ENCODE peak calls at places on chromosomes 6 and 20, in six cellular contexts. N, W, E, M, F and L are unnamed samples.

GRCh38 chr20:32524871-32525501 is 60.1 kb downstream of the NOL4L start:
- DNase-seq in N (no peak), W (no peak), E (no peak), M (peak), F (no peak), L (no peak)

GRCh38 chr6:154614641-154615040 is 104.2 kb upstream of the CNKSR3 start:
- DNase-seq in N (no peak), W (no peak), E (no peak), M (no peak), F (no peak), L (no peak)

GRCh38 chr6:105452924-105453756 is 50.3 kb upstream of the PREP start:
- DNase-seq in N (no peak), W (no peak), E (peak), M (no peak), F (no peak), L (peak)

GRCh38 chr20:2131366-2131765 is 29.7 kb downstream of the STK35 start:
- DNase-seq in N (peak), W (no peak), E (no peak), M (no peak), F (no peak), L (no peak)

GRCh38 chr6:43859213-43859612 is 89.2 kb downstream of the VEGFA start:
- DNase-seq in N (no peak), W (no peak), E (no peak), M (no peak), F (no peak), L (no peak)

GRCh38 chr20:19265646-19266374 is 53.4 kb downstream of the SLC24A3 start:
- DNase-seq in N (no peak), W (peak), E (no peak), M (no peak), F (no peak), L (no peak)

GRCh38 chr20:61364147-61364546 is 112.1 kb downstream of the CDH4 start:
- DNase-seq in N (no peak), W (no peak), E (no peak), M (no peak), F (no peak), L (no peak)

GRCh38 chr20:10565922-10566897 is 107.6 kb downstream of the JAG1 start:
- DNase-seq in N (no peak), W (no peak), E (no peak), M (no peak), F (no peak), L (no peak)

GRCh38 chr6:159720708-159721107 is 6.6 kb upstream of the WTAP start:
- DNase-seq in N (peak), W (no peak), E (peak), M (no peak), F (no peak), L (no peak)

GRCh38 chr20:33709398-33709797 is 10.7 kb downstream of the PXMP4 start:
- DNase-seq in N (no peak), W (no peak), E (no peak), M (no peak), F (no peak), L (no peak)